ENCODE peak calls at places on chromosome X, in seven cellular contexts. T, E, Z, F, G, Q and W are unnamed samples.

GRCh38 chrX:86194758-86195157 is 46.5 kb downstream of the DACH2 start:
- DNase-seq in T (no peak), E (no peak), Z (no peak), F (no peak), G (no peak), Q (no peak), W (no peak)

GRCh38 chrX:121579016-121579760 is 531.8 kb downstream of the GLUD2 start:
- DNase-seq in T (no peak), E (peak), Z (no peak), F (no peak), G (peak), Q (no peak), W (peak)

GRCh38 chrX:2311483-2311882 is 189.3 kb downstream of the DHRSX start:
- DNase-seq in T (no peak), E (no peak), Z (peak), F (peak), G (peak), Q (no peak), W (no peak)

GRCh38 chrX:7446815-7447214 is 298.9 kb upstream of the PUDP start:
- DNase-seq in T (no peak), E (no peak), Z (no peak), F (no peak), G (no peak), Q (no peak), W (no peak)

GRCh38 chrX:78997870-78998558 is 52.8 kb downstream of the P2RY10 start:
- DNase-seq in T (peak), E (peak), Z (no peak), F (peak), G (no peak), Q (no peak), W (no peak)

GRCh38 chrX:38326086-38326485 is 1.2 kb downstream of the RPGR start:
- DNase-seq in T (no peak), E (no peak), Z (no peak), F (no peak), G (no peak), Q (no peak), W (no peak)

GRCh38 chrX:153926863-153927685 is 1.0 kb upstream of the ARHGAP4 start:
- DNase-seq in T (peak), E (peak), Z (no peak), F (no peak), G (no peak), Q (peak), W (peak)

GRCh38 chrX:151753313-151754041 is 18.9 kb downstream of the CNGA2 start:
- DNase-seq in T (no peak), E (peak), Z (peak), F (peak), G (peak), Q (peak), W (peak)

GRCh38 chrX:131067846-131068745 is 9.9 kb downstream of the ARHGAP36 start:
- DNase-seq in T (no peak), E (no peak), Z (no peak), F (peak), G (no peak), Q (peak), W (no peak)

GRCh38 chrX:18377802-18378201 is 23.3 kb upstream of the SCML2 start:
- DNase-seq in T (no peak), E (peak), Z (peak), F (peak), G (peak), Q (peak), W (peak)

GRCh38 chrX:264634-265455 is 16.3 kb upstream of the PLCXD1 start:
- DNase-seq in T (no peak), E (no peak), Z (no peak), F (no peak), G (no peak), Q (no peak), W (no peak)

GRCh38 chrX:47370278-47370677 is at the start of gene ZNF157:
- DNase-seq in T (no peak), E (no peak), Z (no peak), F (no peak), G (no peak), Q (no peak), W (no peak)

GRCh38 chrX:153921070-153921469 is 5.0 kb downstream of the ARHGAP4 start:
- DNase-seq in T (no peak), E (no peak), Z (no peak), F (no peak), G (no peak), Q (no peak), W (no peak)

GRCh38 chrX:131763674-131764073 is 219.8 kb downstream of the OR13H1 start:
- DNase-seq in T (no peak), E (no peak), Z (no peak), F (no peak), G (no peak), Q (no peak), W (peak)

GRCh38 chrX:146615807-146616206 is 193.8 kb upstream of the CXorf51B start:
- DNase-seq in T (no peak), E (no peak), Z (no peak), F (no peak), G (no peak), Q (no peak), W (no peak)

GRCh38 chrX:132741706-132742105 is 216.7 kb downstream of the HS6ST2 start:
- DNase-seq in T (no peak), E (no peak), Z (no peak), F (no peak), G (no peak), Q (no peak), W (no peak)

GRCh38 chrX:119541188-119541587 is 24.0 kb downstream of the STEEP1 start:
- DNase-seq in T (no peak), E (no peak), Z (peak), F (peak), G (no peak), Q (no peak), W (no peak)
- TF ChIP-seq CTCF in T (no peak), E (no peak), Z (no peak), F (no peak), G (no peak), Q (no peak), W (no peak)

GRCh38 chrX:68183612-68184214 is 249.6 kb downstream of the OPHN1 start:
- DNase-seq in T (no peak), E (peak), Z (no peak), F (no peak), G (peak), Q (peak), W (no peak)
- TF ChIP-seq CTCF in T (no peak), E (no peak), Z (no peak), F (peak), G (peak), Q (peak), W (peak)

DNA sequence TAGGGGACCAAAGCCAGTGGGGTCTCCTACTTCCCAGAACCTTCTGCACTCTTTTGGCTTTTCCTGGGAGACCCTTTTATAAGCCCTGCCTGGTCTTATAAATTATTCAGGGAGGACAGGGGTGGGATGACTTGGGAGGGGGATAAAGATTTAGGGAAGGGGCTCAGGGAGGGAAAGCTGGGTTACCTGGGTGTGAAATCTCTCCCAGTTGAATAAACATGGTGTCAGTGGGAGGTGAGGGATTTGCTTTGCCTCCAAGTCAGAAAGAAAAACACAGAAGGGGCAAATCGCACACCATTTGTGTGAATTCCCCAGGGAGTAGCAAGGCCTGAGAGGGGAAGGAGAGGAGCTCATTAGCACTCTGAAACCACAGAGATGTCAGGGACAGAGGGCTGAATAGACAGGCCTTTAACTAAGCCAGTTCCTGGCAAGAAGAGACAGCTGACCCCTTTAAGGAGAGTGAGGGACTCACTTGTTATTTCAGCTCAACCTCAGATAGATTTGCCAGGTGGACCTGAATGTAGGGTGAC is at the start of gene RIPPLY1:
- DNase-seq in T (no peak), E (no peak), Z (no peak), F (no peak), G (no peak), Q (no peak), W (no peak)
- TF ChIP-seq CTCF in T (no peak), E (no peak), Z (no peak), F (no peak), G (no peak), Q (no peak), W (no peak)

DNA sequence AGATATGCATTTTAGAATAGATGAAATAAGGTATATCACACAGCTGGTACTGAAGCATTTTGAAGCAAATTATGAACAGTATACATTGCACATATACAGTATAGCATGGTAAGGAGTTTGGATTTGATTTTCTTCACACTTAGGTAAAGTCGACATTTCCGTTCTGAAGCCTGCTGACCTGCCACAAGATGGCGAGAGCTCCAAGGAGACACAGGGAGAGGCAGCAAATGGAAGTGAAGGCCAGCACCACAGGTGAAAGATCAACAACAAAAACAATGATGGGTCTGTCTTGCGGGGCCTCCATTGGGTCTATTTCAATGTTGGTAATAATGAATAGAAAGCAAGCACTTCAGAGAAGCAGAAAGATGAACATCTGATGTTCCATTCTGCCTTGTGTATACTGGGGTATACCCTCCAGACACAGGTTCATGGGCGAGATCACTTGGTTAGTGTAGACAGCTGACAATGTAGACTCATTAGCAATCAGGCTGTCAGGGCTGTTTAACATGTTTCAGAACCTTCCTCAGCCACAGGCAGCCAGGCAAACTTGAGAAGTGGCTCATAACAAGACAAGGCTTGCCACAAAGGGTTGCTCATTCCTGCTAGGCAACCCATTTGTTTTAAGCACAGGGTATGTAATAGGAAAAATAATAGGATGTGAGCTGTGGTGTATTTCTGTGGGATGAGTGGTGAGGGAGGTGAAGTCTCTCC is 21.4 kb upstream of the NOX1 start:
- DNase-seq in T (peak), E (peak), Z (peak), F (peak), G (no peak), Q (peak), W (peak)
- TF ChIP-seq CTCF in T (peak), E (no peak), Z (no peak), F (peak), G (peak), Q (peak), W (no peak)

DNA sequence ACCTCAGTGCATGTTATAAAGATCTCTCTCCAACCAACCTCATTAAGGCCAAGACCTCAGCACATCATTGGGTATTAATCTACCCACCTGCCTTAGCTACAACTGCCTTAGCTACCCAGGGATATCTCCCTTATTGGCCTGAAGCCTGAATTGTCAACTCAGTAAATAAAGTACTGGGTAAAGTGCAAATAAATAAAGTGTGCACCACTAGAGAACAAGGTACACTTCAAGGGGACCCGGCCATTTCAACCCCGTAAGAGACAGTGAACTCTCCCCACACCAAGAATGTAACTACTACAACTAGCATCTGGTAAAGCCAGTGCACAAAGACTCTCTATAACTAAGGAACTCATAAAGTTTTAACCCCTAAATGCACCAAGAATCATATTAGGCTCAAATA is 61.7 kb upstream of the POU3F4 start:
- DNase-seq in T (no peak), E (no peak), Z (no peak), F (no peak), G (no peak), Q (no peak), W (no peak)
- TF ChIP-seq CTCF in T (no peak), E (no peak), Z (no peak), F (no peak), G (no peak), Q (no peak), W (no peak)

GRCh38 chrX:53294024-53294648 is 12.8 kb upstream of the IQSEC2 start:
- DNase-seq in T (no peak), E (no peak), Z (no peak), F (no peak), G (no peak), Q (no peak), W (no peak)
- TF ChIP-seq CTCF in T (no peak), E (no peak), Z (no peak), F (peak), G (peak), Q (peak), W (no peak)